ENCODE peak calls at places on chromosomes 13 and 19, in six cellular contexts. W is tibial nerve, H is cardiac muscle cell, S is sigmoid colon, K is breast epithelium, G is aorta. Z is an unnamed sample. For H3K9me3, the result is how much of the 10 kb centered on the place peaks cover.

GRCh38 chr13:79810671-79811070 is 329.7 kb downstream of the NDFIP2 start:
- DNase-seq in W (no peak), H (peak), S (no peak), K (no peak), G (no peak), Z (no peak)

GRCh38 chr19:43720936-43721335 is 5.1 kb downstream of the IRGC start:
- DNase-seq in W (no peak), H (no peak), S (no peak), K (no peak), G (no peak), Z (no peak)

GRCh38 chr19:13095934-13096890 is 6.4 kb downstream of the LYL1 start:
- DNase-seq in W (no peak), H (no peak), S (peak), K (no peak), G (no peak), Z (no peak)

GRCh38 chr13:91398413-91399188 is at the start of gene GPC5:
- DNase-seq in W (peak), H (peak), S (peak), K (peak), G (peak), Z (peak)

GRCh38 chr19:54154603-54155345 is 4.7 kb downstream of the LENG1 start:
- DNase-seq in W (no peak), H (no peak), S (no peak), K (no peak), G (no peak), Z (no peak)

GRCh38 chr19:17948967-17949930 is 16.4 kb downstream of the CCDC124 start:
- DNase-seq in W (no peak), H (no peak), S (no peak), K (no peak), G (no peak), Z (no peak)

GRCh38 chr13:75908137-75908536 is 272.0 kb downstream of the LMO7 start:
- DNase-seq in W (no peak), H (no peak), S (no peak), K (no peak), G (peak), Z (peak)

GRCh38 chr13:21576424-21576823 is 27.5 kb downstream of the MICU2 start:
- DNase-seq in W (no peak), H (peak), S (no peak), K (no peak), G (no peak), Z (peak)

GRCh38 chr19:1475751-1476437 is 3.1 kb downstream of the C19orf25 start:
- DNase-seq in W (no peak), H (no peak), S (no peak), K (no peak), G (no peak), Z (no peak)

GRCh38 chr13:64553411-64554129 is 2676.6 kb downstream of the PCDH9 start:
- DNase-seq in W (no peak), H (peak), S (no peak), K (no peak), G (no peak), Z (no peak)

GRCh38 chr19:29545866-29546582 is 20.2 kb downstream of the VSTM2B start:
- DNase-seq in W (no peak), H (no peak), S (peak), K (peak), G (peak), Z (no peak)

GRCh38 chr13:21237081-21237480 is 60.6 kb downstream of the MRPL57 start:
- DNase-seq in W (no peak), H (no peak), S (no peak), K (no peak), G (no peak), Z (no peak)

GRCh38 chr19:42693760-42694350 is 46.4 kb downstream of the PSG3 start:
- DNase-seq in W (no peak), H (peak), S (no peak), K (no peak), G (no peak), Z (peak)

GRCh38 chr19:18507021-18507726 is 14.7 kb downstream of the ELL start:
- DNase-seq in W (no peak), H (no peak), S (no peak), K (no peak), G (no peak), Z (no peak)

GRCh38 chr19:15498910-15499309 is 9.4 kb upstream of the CYP4F22 start:
- DNase-seq in W (no peak), H (no peak), S (no peak), K (no peak), G (no peak), Z (no peak)

DNA sequence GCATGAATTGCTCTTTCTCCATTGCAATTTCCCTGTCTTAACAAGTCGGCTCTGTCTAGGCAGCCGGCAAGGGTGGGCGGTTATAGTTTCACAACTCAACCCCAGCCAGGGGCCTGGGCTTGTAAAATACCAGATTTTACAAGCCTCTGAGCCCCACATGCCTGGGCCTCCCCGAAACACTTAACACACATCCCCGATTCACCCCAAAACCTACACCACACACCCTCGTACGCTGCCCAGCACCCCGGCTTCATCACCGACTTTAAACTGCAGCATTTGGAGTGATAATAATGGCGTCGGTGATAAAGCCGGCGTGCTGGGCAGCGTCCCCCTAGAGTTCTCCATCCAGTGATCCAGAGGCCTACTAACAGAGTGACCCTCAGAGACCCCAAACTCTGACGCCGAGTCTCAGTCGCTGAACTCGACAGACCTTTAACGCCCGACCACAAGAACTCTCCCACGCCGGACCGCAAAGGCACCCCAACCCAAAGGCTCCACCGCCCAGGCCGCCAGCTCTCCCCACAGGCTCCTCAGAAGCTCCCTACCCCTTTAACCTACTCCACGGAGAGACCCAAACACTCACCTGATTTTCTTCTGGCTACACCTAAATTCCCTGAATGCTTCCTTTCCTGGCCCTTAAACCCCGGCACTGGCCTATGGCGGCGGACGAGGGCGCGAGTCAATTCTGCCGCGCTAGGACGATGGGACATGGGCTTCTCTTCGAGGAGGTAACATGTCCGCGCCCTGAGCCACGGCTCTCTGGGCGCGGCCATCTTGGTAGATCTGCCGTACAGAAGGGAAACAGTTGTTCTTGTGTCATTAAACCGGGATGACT is at the start of gene ZNF649:
- DNase-seq in W (peak), H (peak), S (peak), K (peak), G (peak), Z (peak)
- H3K9me3 ChIP-seq in W (under half), H (under half), S (under half), K (under half), G (under half), Z (under half)

DNA sequence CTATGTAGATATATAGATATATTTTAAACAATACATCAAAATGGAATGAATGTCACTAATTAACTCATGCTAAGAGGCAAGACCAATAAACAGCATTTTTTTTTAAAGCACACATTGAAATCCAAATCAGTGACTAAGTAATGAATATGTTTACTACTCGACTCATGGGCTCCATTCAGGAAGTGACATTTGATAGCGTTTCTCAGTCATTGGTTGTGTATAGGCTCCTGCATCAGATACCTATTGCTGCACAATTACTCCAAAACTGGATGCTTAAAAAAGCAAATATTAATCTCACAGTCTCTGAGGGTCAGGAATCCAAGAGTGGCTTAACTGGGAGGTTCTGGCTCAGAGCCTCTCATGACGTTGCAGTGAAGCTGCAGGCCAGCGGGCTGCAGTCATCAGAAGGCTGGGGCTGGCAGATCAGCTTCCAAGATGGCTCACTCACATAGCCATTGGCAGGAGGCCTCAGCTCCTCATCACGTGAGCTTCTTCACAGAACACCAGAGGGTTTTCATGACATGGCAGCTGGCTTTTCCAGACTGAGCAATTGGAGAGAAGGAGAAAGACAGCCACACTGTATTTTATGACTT is 525.1 kb upstream of the NBEA start:
- DNase-seq in W (no peak), H (peak), S (peak), K (no peak), G (peak), Z (peak)
- H3K27ac ChIP-seq in W (no peak), H (no peak), S (no peak), K (no peak), G (no peak), Z (no peak)

GRCh38 chr19:56667311-56667870 is 4.2 kb downstream of the ZNF835 start:
- DNase-seq in W (no peak), H (no peak), S (no peak), K (no peak), G (peak), Z (peak)

GRCh38 chr19:56668676-56669075 is 2.9 kb downstream of the ZNF835 start:
- DNase-seq in W (no peak), H (no peak), S (no peak), K (no peak), G (peak), Z (no peak)

GRCh38 chr19:56671613-56671994 is at the start of gene ZNF835:
- DNase-seq in W (peak), H (peak), S (peak), K (peak), G (peak), Z (peak)

GRCh38 chr19:56670961-56671612 is 470 bp downstream of the ZNF835 start:
- DNase-seq in W (no peak), H (no peak), S (peak), K (no peak), G (no peak), Z (no peak)

GRCh38 chr19:56670401-56670960 is 1.1 kb downstream of the ZNF835 start:
- DNase-seq in W (no peak), H (no peak), S (no peak), K (no peak), G (peak), Z (no peak)
- H3K9me3 ChIP-seq in W (under half), H (under half), S (under half), K (under half), G (under half), Z (under half)

GRCh38 chr19:35260694-35261304 is 8.0 kb upstream of the USF2 start:
- DNase-seq in W (peak), H (no peak), S (peak), K (no peak), G (peak), Z (no peak)

GRCh38 chr19:35264281-35265125 is 4.3 kb upstream of the USF2 start:
- DNase-seq in W (peak), H (no peak), S (peak), K (peak), G (peak), Z (no peak)

GRCh38 chr19:35262101-35262761 is 6.5 kb upstream of the USF2 start:
- DNase-seq in W (peak), H (no peak), S (peak), K (peak), G (peak), Z (no peak)

GRCh38 chr19:35265126-35265995 is 3.4 kb upstream of the USF2 start:
- DNase-seq in W (peak), H (no peak), S (peak), K (peak), G (peak), Z (no peak)

GRCh38 chr19:35261356-35262100 is 7.2 kb upstream of the USF2 start:
- DNase-seq in W (peak), H (no peak), S (peak), K (peak), G (peak), Z (no peak)
- H3K27ac ChIP-seq in W (no peak), H (peak), S (no peak), K (no peak), G (no peak), Z (no peak)

GRCh38 chr19:57572415-57572947 is 6.2 kb downstream of the ZNF416 start:
- DNase-seq in W (no peak), H (no peak), S (no peak), K (no peak), G (no peak), Z (no peak)
- H3K9me3 ChIP-seq in W (half or more), H (under half), S (half or more), K (half or more), G (half or more), Z (under half)

GRCh38 chr13:49308104-49308875 is 60.6 kb downstream of the CDADC1 start:
- DNase-seq in W (peak), H (peak), S (peak), K (peak), G (peak), Z (no peak)

GRCh38 chr13:49310251-49310650 is 62.5 kb downstream of the CDADC1 start:
- DNase-seq in W (no peak), H (no peak), S (no peak), K (no peak), G (no peak), Z (no peak)

GRCh38 chr13:49307365-49307764 is 59.6 kb downstream of the CDADC1 start:
- DNase-seq in W (no peak), H (no peak), S (peak), K (no peak), G (no peak), Z (no peak)

GRCh38 chr13:49311816-49312215 is 64.1 kb downstream of the CDADC1 start:
- DNase-seq in W (no peak), H (no peak), S (no peak), K (no peak), G (no peak), Z (no peak)

GRCh38 chr13:49308977-49309408 is 61.3 kb downstream of the CDADC1 start:
- DNase-seq in W (no peak), H (no peak), S (peak), K (no peak), G (no peak), Z (no peak)
- H3K27ac ChIP-seq in W (peak), H (no peak), S (peak), K (peak), G (peak), Z (no peak)

GRCh38 chr19:56633021-56633420 is 9.9 kb upstream of the SMIM17 start:
- DNase-seq in W (no peak), H (no peak), S (no peak), K (no peak), G (no peak), Z (no peak)
- H3K9me3 ChIP-seq in W (half or more), H (under half), S (under half), K (under half), G (under half), Z (under half)

GRCh38 chr13:60412909-60413616 is 16.0 kb downstream of the TDRD3 start:
- DNase-seq in W (no peak), H (no peak), S (no peak), K (no peak), G (no peak), Z (no peak)

GRCh38 chr13:60417734-60418133 is 20.7 kb downstream of the TDRD3 start:
- DNase-seq in W (no peak), H (no peak), S (no peak), K (no peak), G (no peak), Z (no peak)

GRCh38 chr13:60411464-60411863 is 14.4 kb downstream of the TDRD3 start:
- DNase-seq in W (no peak), H (no peak), S (no peak), K (no peak), G (no peak), Z (no peak)

GRCh38 chr13:60411983-60412382 is 15.0 kb downstream of the TDRD3 start:
- DNase-seq in W (no peak), H (peak), S (no peak), K (no peak), G (no peak), Z (no peak)

GRCh38 chr13:60414177-60414576 is 17.2 kb downstream of the TDRD3 start:
- DNase-seq in W (no peak), H (peak), S (no peak), K (no peak), G (no peak), Z (no peak)
- H3K27ac ChIP-seq in W (no peak), H (no peak), S (no peak), K (no peak), G (no peak), Z (no peak)

DNA sequence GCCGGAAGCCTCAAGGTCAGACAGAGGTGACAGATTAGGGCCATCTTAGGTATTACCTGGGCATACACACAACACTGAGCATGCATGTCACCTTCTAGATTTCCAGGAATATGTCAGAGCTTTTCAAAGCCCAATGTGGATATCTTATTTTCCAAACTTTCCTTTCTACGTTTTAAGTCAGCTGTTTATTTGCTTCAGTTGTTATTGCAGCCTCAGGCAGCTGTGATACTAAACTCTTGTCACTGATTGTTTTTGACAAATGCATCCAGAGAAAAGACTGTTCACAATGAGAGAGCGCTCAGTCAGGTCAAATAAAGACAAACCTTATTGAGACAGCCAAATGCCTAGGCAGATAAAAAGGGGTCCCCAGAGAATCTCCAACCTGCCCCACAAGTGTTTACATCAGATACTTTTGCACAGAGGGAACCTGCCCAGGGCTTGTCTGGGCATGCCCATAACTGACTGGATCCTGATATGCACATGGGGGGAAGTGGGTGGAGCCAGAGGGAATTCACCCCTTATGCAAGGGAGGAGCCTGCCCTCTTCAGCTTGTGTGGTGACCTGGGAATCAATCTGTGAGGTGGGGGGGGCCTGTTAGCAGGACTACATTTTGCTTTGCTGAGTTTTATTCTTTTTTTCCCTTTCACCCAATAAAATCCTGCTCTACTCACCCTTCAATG is 28.5 kb downstream of the MED4 start:
- DNase-seq in W (no peak), H (peak), S (no peak), K (no peak), G (no peak), Z (peak)
- H3K9me3 ChIP-seq in W (under half), H (under half), S (under half), K (half or more), G (under half), Z (under half)